ENCODE peak calls at places on chromosome 14, in four cellular contexts. J is foreskin keratinocyte, A is pancreas, W is MM.1S. O is an unnamed sample. For H3K27me3, the result is how much of the 10 kb centered on the place peaks cover.

GRCh38 chr14:63394432-63394831 is 75.7 kb upstream of the GPHB5 start:
- DNase-seq in J (no peak), A (no peak), W (no peak), O (no peak)

GRCh38 chr14:103386632-103387329 is 1.6 kb downstream of the MARK3 start:
- DNase-seq in J (no peak), A (no peak), W (no peak), O (no peak)

GRCh38 chr14:74875204-74875603 is 741 bp downstream of the PROX2 start:
- DNase-seq in J (no peak), A (no peak), W (no peak), O (no peak)

GRCh38 chr14:24694680-24695079 is 60.7 kb upstream of the GZMB start:
- DNase-seq in J (no peak), A (no peak), W (no peak), O (no peak)

GRCh38 chr14:81509838-81510452 is 23.7 kb downstream of the SEL1L start:
- DNase-seq in J (no peak), A (no peak), W (no peak), O (no peak)

GRCh38 chr14:32939254-32940065 is 781 bp downstream of the NPAS3 start:
- DNase-seq in J (peak), A (peak), W (no peak), O (no peak)

GRCh38 chr14:77111021-77111420 is 13.0 kb downstream of the CIPC start:
- DNase-seq in J (no peak), A (no peak), W (no peak), O (no peak)

GRCh38 chr14:71482701-71483100 is 449.5 kb upstream of the RGS6 start:
- DNase-seq in J (no peak), A (no peak), W (no peak), O (no peak)

GRCh38 chr14:28571636-28572035 is 195.0 kb upstream of the FOXG1 start:
- DNase-seq in J (peak), A (no peak), W (no peak), O (no peak)

GRCh38 chr14:74622257-74622656 is 10.2 kb upstream of the LTBP2 start:
- DNase-seq in J (no peak), A (no peak), W (no peak), O (no peak)

GRCh38 chr14:36028218-36028617 is 148.3 kb downstream of the PTCSC3 start:
- DNase-seq in J (no peak), A (no peak), W (no peak), O (no peak)

GRCh38 chr14:103846569-103847438 is 571 bp downstream of the PPP1R13B start:
- DNase-seq in J (peak), A (peak), W (peak), O (no peak)

GRCh38 chr14:97298775-97299174 is 501.6 kb downstream of the VRK1 start:
- DNase-seq in J (no peak), A (no peak), W (no peak), O (no peak)

GRCh38 chr14:75842624-75843023 is 139.2 kb downstream of the TGFB3 start:
- DNase-seq in J (no peak), A (no peak), W (no peak), O (no peak)

DNA sequence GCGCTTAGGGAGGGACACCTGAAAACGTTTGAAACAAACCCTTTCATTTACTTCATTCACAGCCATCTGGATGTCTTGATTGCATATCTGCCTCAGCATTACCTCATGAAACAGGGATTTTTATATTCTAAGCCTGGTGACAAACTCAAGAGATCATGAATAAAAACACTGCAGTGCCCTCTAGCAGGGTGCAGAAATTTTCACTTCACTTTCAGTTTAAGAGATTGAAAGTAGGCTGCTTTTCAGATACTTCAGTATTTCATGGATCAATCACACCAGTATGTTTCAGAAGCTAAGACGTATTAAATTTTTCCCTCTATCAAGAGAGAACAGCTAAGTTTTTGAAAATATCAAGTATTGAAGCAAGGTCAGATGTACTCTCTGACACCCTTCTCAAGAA is 467.8 kb downstream of the MDGA2 start:
- DNase-seq in J (no peak), A (no peak), W (peak), O (no peak)
- TF ChIP-seq CTCF in J (no peak), A (no peak), W (no peak), O (no peak)

GRCh38 chr14:69685217-69685616 is 73.8 kb downstream of the SUSD6 start:
- DNase-seq in J (peak), A (no peak), W (no peak), O (no peak)

GRCh38 chr14:69682607-69683263 is 71.3 kb downstream of the SUSD6 start:
- DNase-seq in J (no peak), A (no peak), W (peak), O (no peak)

GRCh38 chr14:69685716-69686115 is 74.3 kb downstream of the SUSD6 start:
- DNase-seq in J (peak), A (peak), W (no peak), O (no peak)

GRCh38 chr14:69683971-69684370 is 72.6 kb downstream of the SUSD6 start:
- DNase-seq in J (no peak), A (no peak), W (no peak), O (no peak)

GRCh38 chr14:69684461-69685183 is 73.2 kb downstream of the SUSD6 start:
- DNase-seq in J (no peak), A (no peak), W (no peak), O (no peak)
- H3K27ac ChIP-seq in J (peak), A (no peak), W (no peak), O (no peak)

DNA sequence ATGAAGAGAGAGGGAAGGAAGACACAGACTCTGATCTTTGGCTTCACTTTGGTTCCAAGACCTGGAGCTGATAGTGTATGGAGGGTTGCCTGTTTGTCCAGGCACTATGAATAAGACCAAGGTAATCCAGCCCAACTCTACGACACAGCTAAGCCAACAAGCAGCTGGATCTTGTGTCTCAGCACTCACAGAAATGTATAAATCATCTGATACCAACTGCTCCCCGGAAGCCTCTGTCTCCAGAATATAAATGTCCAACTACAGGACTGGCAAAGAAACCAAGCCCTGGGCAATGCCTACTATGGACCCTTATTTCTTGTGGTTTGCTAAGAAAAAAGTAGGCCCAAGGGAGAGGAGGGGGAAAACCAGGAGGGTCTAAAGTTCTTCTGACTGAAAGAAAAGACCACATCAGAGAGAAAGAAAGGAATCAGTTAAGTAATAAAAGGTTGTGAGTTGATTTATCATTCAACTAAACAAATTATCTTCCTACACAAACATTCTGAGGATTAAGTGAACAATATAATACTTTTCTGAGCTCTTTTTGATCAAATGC is 204.0 kb downstream of the DAD1 start:
- DNase-seq in J (no peak), A (no peak), W (no peak), O (no peak)
- H3K27me3 ChIP-seq in J (under half), A (under half), W (under half), O (under half)

GRCh38 chr14:87799400-87799799 is 193.6 kb downstream of the GALC start:
- DNase-seq in J (no peak), A (no peak), W (no peak), O (no peak)

GRCh38 chr14:87800216-87800615 is 192.8 kb downstream of the GALC start:
- DNase-seq in J (no peak), A (no peak), W (no peak), O (no peak)

GRCh38 chr14:87811246-87811645 is 181.7 kb downstream of the GALC start:
- DNase-seq in J (peak), A (no peak), W (no peak), O (no peak)

GRCh38 chr14:87810711-87811110 is 182.3 kb downstream of the GALC start:
- DNase-seq in J (no peak), A (no peak), W (no peak), O (no peak)

DNA sequence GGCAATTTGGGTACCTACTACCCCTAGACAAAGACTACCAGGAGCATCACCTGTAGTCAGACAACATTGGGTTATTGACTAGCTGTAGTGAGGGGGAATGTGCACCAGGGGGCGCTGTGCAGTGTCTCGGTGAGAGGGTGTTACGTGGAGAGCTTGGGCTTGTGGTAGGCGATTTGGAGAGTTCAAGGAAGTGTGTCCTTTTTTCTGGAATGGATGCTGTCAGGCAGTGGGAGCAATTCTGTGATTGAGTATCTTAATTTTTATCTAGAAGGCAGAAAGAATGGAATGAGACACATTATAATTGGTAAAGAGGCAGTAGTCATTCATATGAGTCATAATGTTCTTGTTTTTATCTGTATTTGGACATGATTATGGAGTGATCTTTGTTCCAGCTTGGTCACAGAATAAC is 187.7 kb downstream of the GALC start:
- DNase-seq in J (peak), A (peak), W (no peak), O (peak)
- TF ChIP-seq CTCF in J (peak), A (peak), W (peak), O (no peak)

O was measured in CD4-positive, alpha-beta T cell.